ENCODE peak calls at places on chromosome 7, in four cellular contexts. One of them, this sample, is unnamed.

GRCh38 chr7:45182856-45183710 is 25.5 kb downstream of the RAMP3 start:
- DNase-seq in transverse colon: no peak
- DNase-seq in activated T-helper 1 cell treated with Interleukin-2 at 50 U/mL for 16 hours: no peak
- DNase-seq in fibroblast of mammary gland: no peak
- DNase-seq in this sample: no peak

GRCh38 chr7:89311886-89312285 is 516.3 kb upstream of the TEX47 start:
- DNase-seq in fibroblast of mammary gland: no peak
- DNase-seq in activated T-helper 1 cell treated with Interleukin-2 at 50 U/mL for 16 hours: no peak
- DNase-seq in transverse colon: no peak
- DNase-seq in this sample: no peak

GRCh38 chr7:135976312-135977019 is 693 bp downstream of the MTPN start:
- DNase-seq in transverse colon: peak; percentile 22
- DNase-seq in activated T-helper 1 cell treated with Interleukin-2 at 50 U/mL for 16 hours: no peak
- DNase-seq in fibroblast of mammary gland: no peak
- DNase-seq in this sample: no peak

GRCh38 chr7:76008156-76008687 is 13.8 kb upstream of the TMEM120A start:
- DNase-seq in transverse colon: no peak
- DNase-seq in activated T-helper 1 cell treated with Interleukin-2 at 50 U/mL for 16 hours: no peak
- DNase-seq in fibroblast of mammary gland: no peak
- DNase-seq in this sample: no peak

GRCh38 chr7:80918909-80919721 is at the start of gene SEMA3C:
- DNase-seq in transverse colon: peak; percentile 90
- DNase-seq in activated T-helper 1 cell treated with Interleukin-2 at 50 U/mL for 16 hours: no peak
- DNase-seq in fibroblast of mammary gland: peak; percentile 94
- DNase-seq in this sample: peak; percentile 94

GRCh38 chr7:111855161-111855841 is 293.0 kb upstream of the IMMP2L start:
- DNase-seq in fibroblast of mammary gland: peak; percentile 82
- DNase-seq in transverse colon: peak; percentile 53
- DNase-seq in activated T-helper 1 cell treated with Interleukin-2 at 50 U/mL for 16 hours: no peak
- DNase-seq in this sample: peak; percentile 75

GRCh38 chr7:149041350-149041749 is 13.0 kb upstream of the PDIA4 start:
- DNase-seq in transverse colon: no peak
- DNase-seq in fibroblast of mammary gland: no peak
- DNase-seq in activated T-helper 1 cell treated with Interleukin-2 at 50 U/mL for 16 hours: no peak
- DNase-seq in this sample: no peak

GRCh38 chr7:30430777-30431176 is 47.8 kb downstream of the NOD1 start:
- DNase-seq in activated T-helper 1 cell treated with Interleukin-2 at 50 U/mL for 16 hours: no peak
- DNase-seq in fibroblast of mammary gland: no peak
- DNase-seq in transverse colon: no peak
- DNase-seq in this sample: no peak

GRCh38 chr7:149748223-149748874 is 25.0 kb downstream of the ZNF467 start:
- DNase-seq in fibroblast of mammary gland: no peak
- DNase-seq in activated T-helper 1 cell treated with Interleukin-2 at 50 U/mL for 16 hours: no peak
- DNase-seq in transverse colon: no peak
- DNase-seq in this sample: no peak

GRCh38 chr7:92563345-92563744 is 26.8 kb downstream of the FAM133B start:
- DNase-seq in activated T-helper 1 cell treated with Interleukin-2 at 50 U/mL for 16 hours: no peak
- DNase-seq in transverse colon: no peak
- DNase-seq in fibroblast of mammary gland: no peak
- DNase-seq in this sample: no peak

GRCh38 chr7:131890191-131890590 is 333.8 kb upstream of the PODXL start:
- DNase-seq in transverse colon: no peak
- DNase-seq in activated T-helper 1 cell treated with Interleukin-2 at 50 U/mL for 16 hours: no peak
- DNase-seq in fibroblast of mammary gland: no peak
- DNase-seq in this sample: no peak

GRCh38 chr7:151129882-151130591 is 37.5 kb downstream of the GBX1 start:
- DNase-seq in transverse colon: no peak
- DNase-seq in fibroblast of mammary gland: no peak
- DNase-seq in activated T-helper 1 cell treated with Interleukin-2 at 50 U/mL for 16 hours: no peak
- DNase-seq in this sample: no peak

GRCh38 chr7:52609511-52609910 is 425.9 kb upstream of the POM121L12 start:
- DNase-seq in fibroblast of mammary gland: no peak
- DNase-seq in activated T-helper 1 cell treated with Interleukin-2 at 50 U/mL for 16 hours: no peak
- DNase-seq in transverse colon: no peak
- DNase-seq in this sample: no peak

GRCh38 chr7:44196450-44196872 is 4.3 kb upstream of the YKT6 start:
- DNase-seq in fibroblast of mammary gland: peak; percentile 64
- DNase-seq in transverse colon: no peak
- DNase-seq in activated T-helper 1 cell treated with Interleukin-2 at 50 U/mL for 16 hours: no peak
- DNase-seq in this sample: peak; percentile 69

GRCh38 chr7:101602484-101603241 is 26.4 kb downstream of the MYL10 start:
- DNase-seq in fibroblast of mammary gland: peak; percentile 62
- DNase-seq in transverse colon: peak; percentile 83
- DNase-seq in activated T-helper 1 cell treated with Interleukin-2 at 50 U/mL for 16 hours: peak; percentile 25
- DNase-seq in this sample: peak; percentile 80

GRCh38 chr7:101231644-101232043 is 6.0 kb downstream of the CLDN15 start:
- DNase-seq in fibroblast of mammary gland: no peak
- DNase-seq in transverse colon: no peak
- DNase-seq in activated T-helper 1 cell treated with Interleukin-2 at 50 U/mL for 16 hours: no peak
- DNase-seq in this sample: peak; percentile 51

GRCh38 chr7:113142385-113143119 is 24.2 kb upstream of the SMIM30 start:
- DNase-seq in transverse colon: no peak
- DNase-seq in fibroblast of mammary gland: no peak
- DNase-seq in activated T-helper 1 cell treated with Interleukin-2 at 50 U/mL for 16 hours: no peak
- DNase-seq in this sample: no peak

GRCh38 chr7:120274899-120275298 is 1.9 kb downstream of the KCND2 start:
- DNase-seq in fibroblast of mammary gland: no peak
- DNase-seq in activated T-helper 1 cell treated with Interleukin-2 at 50 U/mL for 16 hours: no peak
- DNase-seq in transverse colon: no peak
- DNase-seq in this sample: no peak

GRCh38 chr7:64359543-64359942 is 45.8 kb downstream of the ZNF736 start:
- DNase-seq in activated T-helper 1 cell treated with Interleukin-2 at 50 U/mL for 16 hours: no peak
- DNase-seq in fibroblast of mammary gland: no peak
- DNase-seq in transverse colon: no peak
- DNase-seq in this sample: no peak

GRCh38 chr7:151581741-151582140 is 62.0 kb upstream of the RHEB start:
- DNase-seq in fibroblast of mammary gland: no peak
- DNase-seq in activated T-helper 1 cell treated with Interleukin-2 at 50 U/mL for 16 hours: no peak
- DNase-seq in transverse colon: no peak
- DNase-seq in this sample: no peak

GRCh38 chr7:159104188-159105030 is 40.3 kb downstream of the VIPR2 start:
- DNase-seq in activated T-helper 1 cell treated with Interleukin-2 at 50 U/mL for 16 hours: no peak
- DNase-seq in transverse colon: peak; percentile 8
- DNase-seq in fibroblast of mammary gland: no peak
- DNase-seq in this sample: no peak

GRCh38 chr7:2445047-2445446 is 31.2 kb downstream of the GRIFIN start:
- DNase-seq in activated T-helper 1 cell treated with Interleukin-2 at 50 U/mL for 16 hours: no peak
- DNase-seq in fibroblast of mammary gland: peak; percentile 31
- DNase-seq in transverse colon: no peak
- DNase-seq in this sample: peak; percentile 11

GRCh38 chr7:133688483-133689239 is 435.8 kb downstream of the EXOC4 start:
- DNase-seq in activated T-helper 1 cell treated with Interleukin-2 at 50 U/mL for 16 hours: no peak
- DNase-seq in fibroblast of mammary gland: peak; percentile 41
- DNase-seq in transverse colon: no peak
- DNase-seq in this sample: peak; percentile 76

GRCh38 chr7:134174797-134175261 is 47.7 kb downstream of the LRGUK start:
- DNase-seq in activated T-helper 1 cell treated with Interleukin-2 at 50 U/mL for 16 hours: no peak
- DNase-seq in fibroblast of mammary gland: peak; percentile 96
- DNase-seq in transverse colon: no peak
- DNase-seq in this sample: peak; percentile 83

GRCh38 chr7:48112431-48113165 is 23.5 kb downstream of the UPP1 start:
- DNase-seq in transverse colon: no peak
- DNase-seq in activated T-helper 1 cell treated with Interleukin-2 at 50 U/mL for 16 hours: no peak
- DNase-seq in fibroblast of mammary gland: peak; percentile 44
- DNase-seq in this sample: peak; percentile 79

GRCh38 chr7:112020800-112021199 is 185.4 kb downstream of the DOCK4 start:
- DNase-seq in transverse colon: no peak
- DNase-seq in activated T-helper 1 cell treated with Interleukin-2 at 50 U/mL for 16 hours: no peak
- DNase-seq in fibroblast of mammary gland: no peak
- DNase-seq in this sample: no peak

GRCh38 chr7:39735903-39736302 is 112.5 kb downstream of the RALA start:
- DNase-seq in fibroblast of mammary gland: peak; percentile 27
- DNase-seq in transverse colon: no peak
- DNase-seq in activated T-helper 1 cell treated with Interleukin-2 at 50 U/mL for 16 hours: no peak
- DNase-seq in this sample: peak; percentile 56

GRCh38 chr7:144812379-144813283 is 23.2 kb downstream of the TPK1 start:
- DNase-seq in activated T-helper 1 cell treated with Interleukin-2 at 50 U/mL for 16 hours: peak; percentile 21
- DNase-seq in transverse colon: no peak
- DNase-seq in fibroblast of mammary gland: no peak
- DNase-seq in this sample: no peak

This sample was measured in EH.